ENCODE peak calls at places on chromosomes 13 and 19, in seven cellular contexts. J is activated naive CD4-positive, alpha-beta T cell; D is GM04504; M is Jurkat, Clone E6-1; S is amygdala; H is GM13976; N is T-helper 9 cell. Z is an unnamed sample.

GRCh38 chr19:13031917-13032623 is 36.8 kb downstream of the NFIX start:
- DNase-seq in J (no peak), D (no peak), M (no peak), S (peak), H (no peak), N (no peak), Z (peak)

GRCh38 chr19:55640043-55640576 is 692 bp upstream of the ZNF580 start:
- DNase-seq in J (peak), D (no peak), M (peak), S (no peak), H (peak), N (peak), Z (peak)

GRCh38 chr13:113470073-113470472 is 16.8 kb upstream of the ADPRHL1 start:
- DNase-seq in J (no peak), D (no peak), M (no peak), S (no peak), H (no peak), N (no peak), Z (no peak)

GRCh38 chr13:46562581-46562980 is 9.6 kb downstream of the LRCH1 start:
- DNase-seq in J (no peak), D (no peak), M (no peak), S (no peak), H (no peak), N (no peak), Z (no peak)

GRCh38 chr19:9953802-9954542 is 17.7 kb upstream of the OLFM2 start:
- DNase-seq in J (no peak), D (no peak), M (no peak), S (peak), H (no peak), N (no peak), Z (peak)

GRCh38 chr19:32675720-32676185 is at the start of gene RGS9BP:
- DNase-seq in J (no peak), D (peak), M (peak), S (peak), H (peak), N (peak), Z (peak)

GRCh38 chr13:29081036-29081435 is 260.9 kb downstream of the MTUS2 start:
- DNase-seq in J (no peak), D (no peak), M (peak), S (no peak), H (peak), N (peak), Z (no peak)

GRCh38 chr19:40241809-40242384 is 15.4 kb upstream of the CCNP start:
- DNase-seq in J (no peak), D (no peak), M (no peak), S (peak), H (no peak), N (no peak), Z (peak)

GRCh38 chr13:33326723-33327122 is 41.2 kb upstream of the STARD13 start:
- DNase-seq in J (no peak), D (no peak), M (no peak), S (no peak), H (no peak), N (no peak), Z (no peak)

GRCh38 chr19:43316591-43317319 is 36.7 kb upstream of the CD177 start:
- DNase-seq in J (no peak), D (peak), M (no peak), S (no peak), H (no peak), N (no peak), Z (peak)

GRCh38 chr13:110797230-110797877 is 83.9 kb downstream of the ING1 start:
- DNase-seq in J (no peak), D (no peak), M (no peak), S (no peak), H (no peak), N (no peak), Z (no peak)

GRCh38 chr13:111981446-111982165 is 85.3 kb upstream of the SOX1 start:
- DNase-seq in J (no peak), D (no peak), M (peak), S (no peak), H (no peak), N (no peak), Z (no peak)

GRCh38 chr13:24135674-24136300 is 24.7 kb upstream of the SPATA13 start:
- DNase-seq in J (no peak), D (peak), M (no peak), S (no peak), H (no peak), N (no peak), Z (peak)

GRCh38 chr13:109941951-109942350 is 155.6 kb upstream of the IRS2 start:
- DNase-seq in J (no peak), D (peak), M (no peak), S (no peak), H (no peak), N (no peak), Z (no peak)

GRCh38 chr13:48626726-48627451 is 26.8 kb upstream of the CYSLTR2 start:
- DNase-seq in J (no peak), D (no peak), M (no peak), S (no peak), H (no peak), N (no peak), Z (peak)

GRCh38 chr13:104571161-104571889 is 1505.1 kb upstream of the SLC10A2 start:
- DNase-seq in J (no peak), D (no peak), M (peak), S (peak), H (peak), N (no peak), Z (peak)

GRCh38 chr13:92463134-92463533 is 763.5 kb upstream of the GPC6 start:
- DNase-seq in J (no peak), D (no peak), M (no peak), S (no peak), H (no peak), N (no peak), Z (no peak)

GRCh38 chr13:26202365-26202972 is 19.6 kb downstream of the RNF6 start:
- DNase-seq in J (no peak), D (no peak), M (no peak), S (no peak), H (no peak), N (no peak), Z (peak)

GRCh38 chr13:100363874-100364273 is 224.7 kb downstream of the GGACT start:
- DNase-seq in J (no peak), D (no peak), M (no peak), S (no peak), H (no peak), N (no peak), Z (peak)

GRCh38 chr13:61777281-61777680 is 361.6 kb upstream of the PCDH20 start:
- DNase-seq in J (no peak), D (no peak), M (no peak), S (no peak), H (no peak), N (no peak), Z (peak)

GRCh38 chr13:54078271-54078670 is 1049.7 kb downstream of the OLFM4 start:
- DNase-seq in J (no peak), D (no peak), M (no peak), S (no peak), H (no peak), N (no peak), Z (no peak)

GRCh38 chr19:6448045-6448444 is 11.5 kb downstream of the SLC25A23 start:
- DNase-seq in J (no peak), D (no peak), M (no peak), S (no peak), H (no peak), N (no peak), Z (no peak)

GRCh38 chr13:113309481-113309880 is 12.4 kb downstream of the LAMP1 start:
- DNase-seq in J (no peak), D (no peak), M (no peak), S (no peak), H (no peak), N (no peak), Z (no peak)

Z was measured in astrocyte.